ENCODE peak calls at places on chromosomes 7 and 10, in ten cellular contexts. I is GM19239; K is SK-N-SH; J is SW 1271; V is NCI-H2171 treated with DMSO at 0.1 percent for 48 hours; Y is activated CD4-positive, CD25-positive, alpha-beta regulatory T cell; B is CD4-positive, CD25-positive, alpha-beta regulatory T cell; M is AG09309; S is colonic mucosa; A is stimulated activated CD4-positive, alpha-beta T cell treated with anti-CD3 and anti-CD28 coated beads, Interleukin-2, amount 100 ng/mL, for 48 hours. X is an unnamed sample.

GRCh38 chr7:113891828-113892227 is 27.0 kb downstream of the PPP1R3A start:
- DNase-seq in I (no peak), K (no peak), J (no peak), V (no peak), Y (no peak), B (no peak), M (peak), S (no peak), A (no peak), X (no peak)

GRCh38 chr7:138796038-138796580 is 1.7 kb upstream of the TMEM213 start:
- DNase-seq in I (no peak), K (no peak), J (no peak), V (no peak), Y (no peak), B (no peak), M (no peak), S (no peak), A (no peak), X (no peak)

GRCh38 chr10:98249134-98249533 is 18.9 kb downstream of the LOXL4 start:
- DNase-seq in I (no peak), K (no peak), J (no peak), V (no peak), Y (no peak), B (no peak), M (no peak), S (no peak), A (no peak), X (no peak)

GRCh38 chr7:45689011-45689796 is 115.0 kb downstream of the ADCY1 start:
- DNase-seq in I (no peak), K (no peak), J (peak), V (no peak), Y (no peak), B (no peak), M (peak), S (peak), A (no peak), X (no peak)

GRCh38 chr10:125057158-125058001 is 103.0 kb downstream of the CTBP2 start:
- DNase-seq in I (no peak), K (peak), J (no peak), V (no peak), Y (no peak), B (no peak), M (peak), S (peak), A (no peak), X (no peak)

GRCh38 chr10:114709966-114710365 is 51.9 kb upstream of the ABLIM1 start:
- DNase-seq in I (no peak), K (no peak), J (no peak), V (no peak), Y (no peak), B (no peak), M (peak), S (no peak), A (no peak), X (no peak)

GRCh38 chr7:147022056-147022455 is 905.5 kb downstream of the CNTNAP2 start:
- DNase-seq in I (no peak), K (no peak), J (no peak), V (no peak), Y (no peak), B (no peak), M (no peak), S (no peak), A (no peak), X (no peak)

GRCh38 chr10:110758898-110759297 is 112.8 kb upstream of the PDCD4 start:
- DNase-seq in I (no peak), K (no peak), J (no peak), V (no peak), Y (no peak), B (no peak), M (peak), S (peak), A (no peak), X (no peak)

GRCh38 chr7:112481833-112482669 is 1.3 kb downstream of the LSMEM1 start:
- DNase-seq in I (no peak), K (no peak), J (peak), V (no peak), Y (no peak), B (no peak), M (peak), S (no peak), A (no peak), X (no peak)

GRCh38 chr7:32223721-32224120 is 153.5 kb upstream of the PDE1C start:
- DNase-seq in I (no peak), K (no peak), J (no peak), V (no peak), Y (no peak), B (no peak), M (no peak), S (no peak), A (no peak), X (no peak)

GRCh38 chr10:63197304-63198092 is 64.4 kb downstream of the NRBF2 start:
- DNase-seq in I (no peak), K (no peak), J (no peak), V (no peak), Y (no peak), B (no peak), M (peak), S (no peak), A (no peak), X (no peak)

GRCh38 chr7:108001759-108002725 is 919 bp downstream of the LAMB1 start:
- DNase-seq in I (no peak), K (peak), J (no peak), V (peak), Y (no peak), B (no peak), M (peak), S (no peak), A (no peak), X (no peak)

GRCh38 chr10:81042647-81043046 is 504.9 kb downstream of the SH2D4B start:
- DNase-seq in I (no peak), K (no peak), J (no peak), V (no peak), Y (no peak), B (no peak), M (no peak), S (no peak), A (no peak), X (no peak)

GRCh38 chr7:37131855-37132254 is 316.8 kb downstream of the ELMO1 start:
- DNase-seq in I (no peak), K (no peak), J (no peak), V (no peak), Y (no peak), B (no peak), M (no peak), S (no peak), A (no peak), X (no peak)

GRCh38 chr7:12970626-12971025 is 283.2 kb downstream of the ARL4A start:
- DNase-seq in I (no peak), K (no peak), J (no peak), V (no peak), Y (no peak), B (no peak), M (no peak), S (no peak), A (no peak), X (no peak)

GRCh38 chr10:101014966-101015581 is 15.5 kb downstream of the LZTS2 start:
- DNase-seq in I (no peak), K (no peak), J (no peak), V (no peak), Y (no peak), B (no peak), M (peak), S (no peak), A (peak), X (no peak)

GRCh38 chr10:77417806-77418205 is 219.8 kb downstream of the KCNMA1 start:
- DNase-seq in I (no peak), K (no peak), J (no peak), V (no peak), Y (no peak), B (no peak), M (no peak), S (no peak), A (no peak), X (no peak)

GRCh38 chr7:134686782-134687181 is 40.1 kb downstream of the BPGM start:
- DNase-seq in I (no peak), K (peak), J (no peak), V (no peak), Y (no peak), B (no peak), M (no peak), S (no peak), A (no peak), X (no peak)

GRCh38 chr7:607938-608337 is 88.3 kb upstream of the PDGFA start:
- DNase-seq in I (no peak), K (no peak), J (no peak), V (peak), Y (no peak), B (no peak), M (no peak), S (no peak), A (no peak), X (no peak)

GRCh38 chr10:88555190-88555894 is 27.8 kb downstream of the RNLS start:
- DNase-seq in I (no peak), K (no peak), J (no peak), V (peak), Y (no peak), B (no peak), M (no peak), S (no peak), A (no peak), X (no peak)

GRCh38 chr7:80410081-80410480 is 101.8 kb downstream of the GNAT3 start:
- DNase-seq in I (no peak), K (no peak), J (no peak), V (no peak), Y (no peak), B (no peak), M (no peak), S (no peak), A (no peak), X (no peak)

GRCh38 chr10:1127629-1128028 is 71.4 kb downstream of the WDR37 start:
- DNase-seq in I (no peak), K (no peak), J (no peak), V (no peak), Y (no peak), B (no peak), M (no peak), S (peak), A (no peak), X (no peak)

GRCh38 chr10:108556176-108556575 is 1367.1 kb downstream of the XPNPEP1 start:
- DNase-seq in I (no peak), K (no peak), J (no peak), V (no peak), Y (no peak), B (no peak), M (no peak), S (no peak), A (no peak), X (no peak)

X was measured in CD4-positive, alpha-beta memory T cell.